ENCODE peak calls at places on chromosomes 5 and 9, in four cellular contexts. Z, B, G and M are unnamed samples. For H3K4me1, the result is how much of the 10 kb centered on the place peaks cover.

GRCh38 chr5:81207009-81207408 is 26.1 kb upstream of the CKMT2 start:
- DNase-seq in Z (no peak), G (no peak), B (no peak), M (peak)

GRCh38 chr5:180718810-180719453 is 20.9 kb downstream of the OR2Y1 start:
- DNase-seq in G (peak), Z (peak), B (peak), M (peak)

GRCh38 chr5:147699496-147700088 is 82.9 kb downstream of the JAKMIP2 start:
- DNase-seq in G (no peak), Z (no peak), B (no peak), M (no peak)

GRCh38 chr5:94692610-94693009 is 74.1 kb downstream of the SLF1 start:
- DNase-seq in Z (no peak), G (no peak), B (no peak), M (no peak)

GRCh38 chr5:1442222-1443144 is 2.8 kb downstream of the SLC6A3 start:
- DNase-seq in B (no peak), Z (no peak), G (no peak), M (no peak)

GRCh38 chr9:88494983-88495721 is 39.8 kb upstream of the NXNL2 start:
- DNase-seq in Z (no peak), B (no peak), G (no peak), M (no peak)

GRCh38 chr5:128144491-128144890 is 60.9 kb downstream of the SLC12A2 start:
- DNase-seq in Z (peak), B (no peak), G (peak), M (no peak)

GRCh38 chr9:78044886-78045285 is 13.3 kb upstream of the GNAQ start:
- DNase-seq in B (no peak), Z (no peak), G (no peak), M (no peak)

GRCh38 chr5:170311856-170312405 is 14.4 kb upstream of the LCP2 start:
- DNase-seq in G (no peak), Z (no peak), B (no peak), M (no peak)

GRCh38 chr9:77544491-77545000 is 103.6 kb downstream of the GNA14 start:
- DNase-seq in Z (no peak), B (no peak), G (no peak), M (no peak)

GRCh38 chr9:111598730-111599091 is 736 bp downstream of the PTGR1 start:
- DNase-seq in Z (peak), B (no peak), G (peak), M (peak)

GRCh38 chr5:13957032-13957645 is 12.7 kb upstream of the DNAH5 start:
- DNase-seq in G (peak), Z (peak), B (peak), M (peak)

GRCh38 chr5:113212244-113212920 is 222.4 kb downstream of the TSSK1B start:
- DNase-seq in B (no peak), G (no peak), Z (no peak), M (peak)

GRCh38 chr5:57738306-57738705 is 255.7 kb upstream of the ACTBL2 start:
- DNase-seq in B (no peak), Z (no peak), G (no peak), M (no peak)

GRCh38 chr9:132683873-132684272 is 13.6 kb downstream of the GTF3C4 start:
- DNase-seq in B (no peak), G (no peak), Z (no peak), M (no peak)

GRCh38 chr5:132251220-132251725 is 6.2 kb upstream of the PDLIM4 start:
- DNase-seq in Z (no peak), B (no peak), G (no peak), M (no peak)

GRCh38 chr9:100308965-100309564 is 43.7 kb downstream of the TEX10 start:
- DNase-seq in Z (no peak), B (no peak), G (peak), M (no peak)

GRCh38 chr9:133888779-133889491 is 103.2 kb downstream of the VAV2 start:
- DNase-seq in G (no peak), B (no peak), Z (no peak), M (no peak)

GRCh38 chr5:72465601-72466563 is 41.3 kb downstream of the ZNF366 start:
- DNase-seq in G (peak), Z (no peak), B (no peak), M (no peak)

GRCh38 chr9:37997636-37998374 is 71.2 kb downstream of the SHB start:
- DNase-seq in B (no peak), Z (no peak), G (no peak), M (peak)

GRCh38 chr9:121454972-121455371 is 44.7 kb downstream of the GGTA1 start:
- DNase-seq in G (no peak), B (no peak), Z (no peak), M (no peak)

GRCh38 chr9:94065535-94065961 is 18.7 kb upstream of the PTPDC1 start:
- DNase-seq in Z (peak), B (peak), G (peak), M (peak)

GRCh38 chr9:129584136-129584535 is 36.8 kb downstream of the C9orf50 start:
- DNase-seq in Z (peak), B (peak), G (peak), M (peak)

GRCh38 chr9:97980918-97981827 is 2.0 kb upstream of the ANP32B start:
- DNase-seq in B (no peak), G (peak), Z (peak), M (peak)

GRCh38 chr5:69024241-69024651 is 69.6 kb upstream of the SLC30A5 start:
- DNase-seq in G (peak), B (peak), Z (peak), M (peak)

GRCh38 chr5:122187426-122187825 is 58.1 kb downstream of the ZNF474 start:
- DNase-seq in B (no peak), Z (no peak), G (no peak), M (peak)

GRCh38 chr5:32598997-32599549 is 13.7 kb downstream of the SUB1 start:
- DNase-seq in G (no peak), Z (no peak), B (no peak), M (no peak)

GRCh38 chr9:123431581-123431980 is 75.6 kb downstream of the CRB2 start:
- DNase-seq in Z (no peak), B (no peak), G (no peak), M (no peak)

GRCh38 chr5:168288349-168289245 is 2.8 kb upstream of the WWC1 start:
- DNase-seq in B (peak), Z (peak), G (peak), M (peak)

GRCh38 chr5:113264061-113264460 is 170.7 kb downstream of the TSSK1B start:
- DNase-seq in B (no peak), G (no peak), Z (no peak), M (peak)

GRCh38 chr9:95494416-95495371 is 22.1 kb downstream of the PTCH1 start:
- DNase-seq in Z (no peak), G (no peak), B (no peak), M (peak)

GRCh38 chr9:98823666-98824334 is 16.3 kb downstream of the GALNT12 start:
- DNase-seq in Z (no peak), B (no peak), G (no peak), M (no peak)

GRCh38 chr5:39177629-39177959 is 41.8 kb downstream of the FYB1 start:
- DNase-seq in Z (no peak), B (no peak), G (no peak), M (no peak)

GRCh38 chr5:219492-219891 is 1.4 kb downstream of the SDHA start:
- DNase-seq in Z (no peak), G (peak), B (no peak), M (no peak)

GRCh38 chr9:19342927-19343326 is 37.1 kb downstream of the RPS6 start:
- DNase-seq in B (no peak), Z (no peak), G (no peak), M (no peak)

GRCh38 chr9:94639045-94639995 is at the start of gene FBP1:
- DNase-seq in G (no peak), Z (no peak), B (no peak), M (peak)

GRCh38 chr9:129626944-129627297 is 958 bp downstream of the NTMT1 start:
- DNase-seq in B (no peak), Z (no peak), G (peak), M (no peak)

DNA sequence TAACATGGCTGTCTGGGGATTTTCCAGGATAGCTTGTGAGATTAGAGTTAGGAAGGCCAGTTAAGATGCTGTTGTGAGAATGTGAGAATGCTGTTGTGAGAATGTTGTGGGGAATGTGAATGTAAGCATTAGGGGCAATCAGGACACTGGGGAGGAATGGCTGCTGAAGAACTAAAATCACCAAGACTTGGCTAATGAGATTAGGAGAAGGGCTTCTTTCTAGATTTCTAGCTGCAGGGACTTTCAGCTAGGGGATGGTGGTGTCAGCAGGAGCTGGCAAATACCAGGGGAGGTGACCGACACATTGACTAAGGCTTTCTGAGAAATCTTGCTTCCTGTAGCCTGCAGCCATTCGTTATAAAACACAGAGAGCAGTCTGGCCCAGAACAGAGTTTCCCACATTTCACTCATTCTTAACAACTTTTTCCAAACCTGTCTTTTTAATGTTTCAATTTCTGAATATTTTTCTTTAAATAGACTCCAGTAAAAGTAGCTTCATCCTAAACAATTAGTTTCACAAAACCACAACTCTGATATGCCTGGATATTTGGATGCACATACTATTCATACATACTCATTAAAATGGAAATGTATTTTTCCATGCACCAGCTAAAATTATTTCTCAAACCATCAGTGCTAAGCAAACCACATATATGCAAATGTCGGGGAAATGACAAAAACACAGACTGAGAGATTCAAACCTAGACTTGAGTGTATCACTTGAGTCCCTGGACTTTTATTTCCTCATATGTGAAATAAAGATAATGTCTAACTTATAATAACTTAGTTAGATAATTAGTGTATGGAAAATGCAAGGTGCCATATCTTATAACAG is 89.3 kb upstream of the TNC start:
- DNase-seq in Z (no peak), B (no peak), G (peak), M (no peak)
- H2AFZ ChIP-seq in Z (no peak), B (no peak), G (peak), M (no peak)

GRCh38 chr9:134955801-134956200 is 38.1 kb upstream of the FCN1 start:
- DNase-seq in B (no peak), G (no peak), Z (no peak), M (no peak)
- H3K4me1 ChIP-seq in B (under half), G (under half), Z (under half), M (under half)

DNA sequence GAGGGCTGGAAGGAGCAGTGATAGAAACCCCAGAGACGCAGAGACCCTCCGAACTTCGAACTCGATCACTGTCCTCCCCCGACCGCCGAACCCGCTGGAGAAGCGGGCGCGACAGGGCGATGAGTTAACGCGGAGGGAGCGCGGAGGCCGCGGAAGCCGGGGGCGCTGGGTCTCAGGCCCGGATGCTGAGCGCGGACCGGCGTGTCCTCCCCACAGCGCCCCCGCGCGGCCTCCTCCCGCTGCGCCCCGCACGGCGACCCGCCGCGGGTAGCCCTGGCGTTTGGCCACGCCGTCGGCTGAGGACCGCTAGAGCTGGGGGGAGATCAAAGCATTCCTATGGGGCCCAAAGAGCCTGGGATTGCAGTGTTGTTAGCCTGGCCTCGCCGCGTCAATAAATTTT is 7.7 kb upstream of the DMRT2 start:
- DNase-seq in G (no peak), B (no peak), Z (no peak), M (no peak)
- TF ChIP-seq EZH2 in G (no peak), B (no peak), Z (no peak), M (no peak)

GRCh38 chr5:36948650-36949049 is 72.1 kb downstream of the NIPBL start:
- DNase-seq in Z (no peak), G (no peak), B (no peak), M (no peak)

GRCh38 chr5:36949593-36949992 is 73.0 kb downstream of the NIPBL start:
- DNase-seq in G (no peak), B (no peak), Z (no peak), M (no peak)

GRCh38 chr5:36953043-36953442 is 76.5 kb downstream of the NIPBL start:
- DNase-seq in Z (no peak), B (no peak), G (no peak), M (no peak)

GRCh38 chr5:36948041-36948440 is 71.5 kb downstream of the NIPBL start:
- DNase-seq in Z (no peak), B (no peak), G (peak), M (no peak)

DNA sequence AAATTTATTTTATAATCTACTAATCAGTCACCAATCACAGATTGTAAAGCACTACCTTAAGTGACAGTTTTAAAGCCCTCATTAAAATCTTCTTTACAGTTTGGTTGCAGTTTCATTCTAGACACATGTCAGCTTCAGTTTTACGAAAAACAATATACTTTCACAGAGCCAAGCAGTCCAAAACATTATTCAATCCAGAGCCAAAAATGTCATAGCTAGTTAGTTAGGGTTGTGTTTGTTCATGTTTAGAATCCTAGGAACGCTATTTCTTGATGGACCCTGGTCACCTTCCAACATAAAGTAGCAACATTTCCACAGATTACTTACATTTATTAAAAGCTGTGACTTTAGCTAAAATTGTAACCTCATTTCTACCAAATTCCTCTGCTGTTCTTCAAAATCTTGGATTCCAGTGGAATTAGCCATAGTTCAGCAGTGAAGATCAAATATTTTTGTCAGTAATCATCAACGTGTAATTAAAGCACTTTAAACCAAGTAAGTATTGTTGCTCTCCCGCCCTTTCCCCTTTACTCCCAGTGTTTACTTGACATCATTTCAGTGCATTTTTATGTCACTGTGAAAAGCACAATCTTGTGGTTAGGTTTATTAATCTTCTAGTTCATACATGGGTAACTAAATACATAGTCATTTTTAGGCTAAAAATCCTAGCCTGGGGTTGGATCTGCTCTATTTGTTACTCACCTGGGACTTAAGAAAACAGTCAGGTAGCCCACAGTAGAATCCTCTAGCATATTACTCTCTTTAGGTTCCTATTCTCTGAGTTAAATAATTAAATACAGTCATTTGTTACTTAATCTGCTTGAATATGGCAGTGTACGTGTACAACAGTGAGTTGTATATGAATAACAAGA is 74.3 kb downstream of the NIPBL start:
- DNase-seq in Z (no peak), G (peak), B (no peak), M (no peak)
- H2AFZ ChIP-seq in Z (no peak), G (no peak), B (no peak), M (no peak)